ENCODE peak calls at places on chromosomes 11 and 22, in four cellular contexts. One of them, this sample, is unnamed.

GRCh38 chr11:58726594-58727414 is 4.9 kb downstream of the GLYAT start:
- DNase-seq in MM.1S: no peak
- DNase-seq in HL-60: peak
- DNase-seq in neural progenitor cell: no peak
- DNase-seq in this sample: no peak

GRCh38 chr11:124745270-124745834 is 5.6 kb downstream of the NRGN start:
- DNase-seq in MM.1S: no peak
- DNase-seq in HL-60: no peak
- DNase-seq in neural progenitor cell: peak
- DNase-seq in this sample: no peak

GRCh38 chr11:67082071-67082791 is 25.6 kb downstream of the RHOD start:
- DNase-seq in MM.1S: peak
- DNase-seq in HL-60: no peak
- DNase-seq in neural progenitor cell: peak
- DNase-seq in this sample: no peak

GRCh38 chr22:50049299-50050195 is 8.6 kb downstream of the TTLL8 start:
- DNase-seq in MM.1S: no peak
- DNase-seq in HL-60: no peak
- DNase-seq in neural progenitor cell: no peak
- DNase-seq in this sample: no peak

GRCh38 chr22:33811686-33812085 is 108.6 kb downstream of the LARGE1 start:
- DNase-seq in MM.1S: no peak
- DNase-seq in HL-60: no peak
- DNase-seq in neural progenitor cell: peak
- DNase-seq in this sample: no peak

GRCh38 chr11:67998150-67999045 is 5.5 kb downstream of the UNC93B1 start:
- DNase-seq in MM.1S: no peak
- DNase-seq in HL-60: peak
- DNase-seq in neural progenitor cell: no peak
- DNase-seq in this sample: no peak

GRCh38 chr11:35549787-35550186 is 24.4 kb upstream of the PAMR1 start:
- DNase-seq in MM.1S: no peak
- DNase-seq in HL-60: no peak
- DNase-seq in neural progenitor cell: peak
- DNase-seq in this sample: no peak

GRCh38 chr11:95148421-95148820 is 58.8 kb downstream of the ENDOD1 start:
- DNase-seq in MM.1S: no peak
- DNase-seq in HL-60: no peak
- DNase-seq in neural progenitor cell: no peak
- DNase-seq in this sample: no peak

GRCh38 chr11:415640-416041 is 842 bp upstream of the SIGIRR start:
- DNase-seq in MM.1S: no peak
- DNase-seq in HL-60: no peak
- DNase-seq in neural progenitor cell: no peak
- DNase-seq in this sample: no peak

GRCh38 chr22:39176067-39176621 is 23.7 kb upstream of the CBX7 start:
- DNase-seq in MM.1S: no peak
- DNase-seq in HL-60: no peak
- DNase-seq in neural progenitor cell: peak
- DNase-seq in this sample: no peak

GRCh38 chr11:17462940-17463339 is 13.7 kb downstream of the ABCC8 start:
- DNase-seq in MM.1S: no peak
- DNase-seq in HL-60: no peak
- DNase-seq in neural progenitor cell: no peak
- DNase-seq in this sample: no peak

GRCh38 chr11:62544521-62545436 is 1.8 kb downstream of the AHNAK start:
- DNase-seq in MM.1S: no peak
- DNase-seq in HL-60: peak
- DNase-seq in neural progenitor cell: peak
- DNase-seq in this sample: no peak

GRCh38 chr11:69817265-69818236 is 1.7 kb downstream of the FGF3 start:
- DNase-seq in MM.1S: no peak
- DNase-seq in HL-60: no peak
- DNase-seq in neural progenitor cell: peak
- DNase-seq in this sample: no peak

GRCh38 chr22:25690798-25691197 is 51.2 kb upstream of the MYO18B start:
- DNase-seq in MM.1S: no peak
- DNase-seq in HL-60: no peak
- DNase-seq in neural progenitor cell: no peak
- DNase-seq in this sample: no peak

GRCh38 chr22:33467067-33467466 is 408.9 kb upstream of the SYN3 start:
- DNase-seq in MM.1S: no peak
- DNase-seq in HL-60: no peak
- DNase-seq in neural progenitor cell: no peak
- DNase-seq in this sample: no peak

GRCh38 chr11:69245491-69246345 is 48.2 kb upstream of the MYEOV start:
- DNase-seq in MM.1S: no peak
- DNase-seq in HL-60: no peak
- DNase-seq in neural progenitor cell: no peak
- DNase-seq in this sample: no peak

GRCh38 chr11:67422894-67423293 is 5.4 kb upstream of the RPS6KB2 start:
- DNase-seq in MM.1S: no peak
- DNase-seq in HL-60: no peak
- DNase-seq in neural progenitor cell: no peak
- DNase-seq in this sample: no peak

GRCh38 chr11:114019574-114019973 is 39.9 kb upstream of the ZBTB16 start:
- DNase-seq in MM.1S: no peak
- DNase-seq in HL-60: no peak
- DNase-seq in neural progenitor cell: no peak
- DNase-seq in this sample: no peak

GRCh38 chr11:16896716-16897115 is 117.5 kb downstream of the PLEKHA7 start:
- DNase-seq in MM.1S: no peak
- DNase-seq in HL-60: no peak
- DNase-seq in neural progenitor cell: no peak
- DNase-seq in this sample: no peak

GRCh38 chr22:33569547-33569946 is 350.7 kb downstream of the LARGE1 start:
- DNase-seq in MM.1S: no peak
- DNase-seq in HL-60: no peak
- DNase-seq in neural progenitor cell: no peak
- DNase-seq in this sample: no peak

GRCh38 chr11:94650756-94651155 is 83.6 kb downstream of the PIWIL4 start:
- DNase-seq in MM.1S: no peak
- DNase-seq in HL-60: peak
- DNase-seq in neural progenitor cell: no peak
- DNase-seq in this sample: no peak

GRCh38 chr22:41021655-41022454 is 70.5 kb upstream of the EP300 start:
- DNase-seq in MM.1S: peak
- DNase-seq in HL-60: peak
- DNase-seq in neural progenitor cell: peak
- DNase-seq in this sample: peak

GRCh38 chr22:42922374-42923177 is 65.5 kb upstream of the ARFGAP3 start:
- DNase-seq in MM.1S: no peak
- DNase-seq in HL-60: peak
- DNase-seq in neural progenitor cell: no peak
- DNase-seq in this sample: no peak

GRCh38 chr11:115872418-115872817 is 368.2 kb upstream of the CADM1 start:
- DNase-seq in MM.1S: no peak
- DNase-seq in HL-60: peak
- DNase-seq in neural progenitor cell: no peak
- DNase-seq in this sample: no peak

GRCh38 chr11:8288824-8289223 is 25.1 kb upstream of the LMO1 start:
- DNase-seq in MM.1S: no peak
- DNase-seq in HL-60: no peak
- DNase-seq in neural progenitor cell: peak
- DNase-seq in this sample: no peak

DNA sequence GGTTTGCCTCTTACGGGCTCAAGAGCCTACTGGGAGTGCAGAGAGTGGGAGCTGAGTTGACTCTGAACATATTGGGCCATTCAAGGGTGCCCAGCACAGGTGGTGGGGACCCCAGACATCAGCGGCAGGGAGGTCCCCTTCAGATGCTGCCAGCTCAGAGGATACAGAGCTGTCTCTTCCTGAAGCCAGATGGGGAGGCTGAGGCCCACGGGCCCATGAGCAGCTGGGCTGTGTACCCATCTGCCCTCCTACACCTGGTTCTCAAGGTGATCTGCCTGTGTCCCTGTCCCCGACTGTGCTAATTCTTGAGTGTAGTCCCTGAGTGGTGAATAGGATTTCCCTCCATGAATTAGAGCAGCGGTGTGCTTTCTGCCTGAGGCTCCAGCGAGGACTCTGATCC is 76.3 kb downstream of the MICAL2 start:
- DNase-seq in MM.1S: no peak
- DNase-seq in HL-60: no peak
- DNase-seq in neural progenitor cell: no peak
- DNase-seq in this sample: no peak
- H3K27ac ChIP-seq in MM.1S: no peak
- H3K27ac ChIP-seq in HL-60: no peak
- H3K27ac ChIP-seq in neural progenitor cell: no peak
- H3K27ac ChIP-seq in this sample: no peak

GRCh38 chr11:60945295-60945667 is 6.7 kb downstream of the SLC15A3 start:
- DNase-seq in MM.1S: no peak
- DNase-seq in HL-60: no peak
- DNase-seq in neural progenitor cell: no peak
- DNase-seq in this sample: no peak

GRCh38 chr11:60942970-60943565 is 8.9 kb downstream of the SLC15A3 start:
- DNase-seq in MM.1S: no peak
- DNase-seq in HL-60: no peak
- DNase-seq in neural progenitor cell: no peak
- DNase-seq in this sample: no peak

GRCh38 chr11:60946601-60947265 is 5.2 kb downstream of the SLC15A3 start:
- DNase-seq in MM.1S: no peak
- DNase-seq in HL-60: no peak
- DNase-seq in neural progenitor cell: no peak
- DNase-seq in this sample: no peak

GRCh38 chr11:60942207-60942606 is 9.8 kb downstream of the SLC15A3 start:
- DNase-seq in MM.1S: no peak
- DNase-seq in HL-60: no peak
- DNase-seq in neural progenitor cell: no peak
- DNase-seq in this sample: no peak

DNA sequence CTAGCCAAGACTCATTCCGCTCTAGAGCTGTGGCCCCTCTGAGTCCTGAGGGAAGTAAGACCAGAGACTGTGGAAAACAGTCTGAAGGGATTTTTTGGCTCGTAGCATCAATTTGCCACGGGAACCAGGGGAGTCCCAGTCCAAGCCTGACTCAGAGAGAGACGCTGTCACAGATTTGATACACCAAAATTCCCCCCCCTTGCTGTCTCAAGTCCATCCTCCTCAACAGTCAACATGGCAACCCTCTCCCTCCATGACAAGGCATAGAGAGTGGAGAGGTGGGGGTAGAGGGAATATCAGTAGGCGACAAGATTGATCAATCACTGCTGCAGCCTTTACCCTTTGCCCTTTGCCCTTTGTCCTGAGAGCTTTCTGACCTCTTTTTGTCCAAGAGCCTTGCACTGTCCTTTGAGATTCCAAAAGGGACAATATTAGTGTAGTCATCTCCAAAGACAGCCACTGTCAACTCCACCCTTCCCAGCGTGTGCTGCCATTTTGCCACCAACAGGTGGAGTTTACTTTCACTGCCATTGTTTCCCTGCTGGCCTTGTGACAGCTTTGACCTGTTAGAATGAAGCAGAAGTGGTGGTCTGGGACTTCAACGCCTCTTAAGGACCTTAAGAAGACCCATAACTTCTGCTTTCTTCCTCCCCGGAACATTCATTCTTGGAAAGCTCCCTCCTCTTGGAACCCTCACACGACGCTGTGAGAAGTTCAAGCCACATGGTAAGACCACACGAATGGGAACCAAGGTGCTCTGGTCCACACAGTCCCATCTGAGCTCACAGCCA is 7.3 kb downstream of the SLC15A3 start:
- DNase-seq in MM.1S: peak
- DNase-seq in HL-60: peak
- DNase-seq in neural progenitor cell: no peak
- DNase-seq in this sample: no peak
- TF ChIP-seq CTCF in MM.1S: peak
- TF ChIP-seq CTCF in HL-60: peak
- TF ChIP-seq CTCF in neural progenitor cell: peak
- TF ChIP-seq CTCF in this sample: peak

DNA sequence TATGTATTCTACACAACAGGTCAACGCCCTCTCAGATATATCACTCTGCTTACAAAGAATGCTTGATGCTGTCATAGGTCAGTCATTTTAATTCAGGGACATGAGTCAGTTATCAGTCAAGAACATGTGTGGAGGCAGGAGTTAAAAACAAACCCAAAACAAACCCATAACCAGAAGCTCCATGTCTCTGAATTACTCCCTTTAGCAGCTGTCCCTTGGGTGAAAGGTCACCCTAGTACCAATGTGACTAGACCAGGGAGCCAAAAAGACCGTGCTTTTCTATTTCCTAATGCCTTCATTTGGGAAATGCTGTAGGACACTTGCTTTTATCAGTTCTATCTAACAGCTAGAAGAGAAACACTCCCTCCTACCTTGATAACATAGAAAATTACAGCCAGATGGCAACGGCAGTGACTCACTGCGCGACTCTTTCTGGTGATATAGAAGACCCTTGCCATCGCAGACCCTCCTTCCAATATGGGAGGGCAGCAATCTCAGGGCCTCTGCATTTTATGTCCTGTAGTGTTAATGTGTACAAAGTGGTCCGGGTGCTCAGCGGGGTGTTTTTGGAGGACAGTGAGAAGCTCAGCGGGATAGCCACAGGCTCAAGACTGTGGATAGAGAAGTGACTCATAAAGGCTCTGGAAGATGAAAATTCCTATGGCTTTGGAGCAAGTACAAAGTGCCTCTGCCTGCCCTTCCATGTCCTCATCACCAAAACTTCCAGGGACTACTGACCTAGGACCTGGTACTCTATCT is 24.8 kb downstream of the APOL5 start:
- DNase-seq in MM.1S: no peak
- DNase-seq in HL-60: no peak
- DNase-seq in neural progenitor cell: no peak
- DNase-seq in this sample: no peak
- H3K27ac ChIP-seq in MM.1S: no peak
- H3K27ac ChIP-seq in HL-60: no peak
- H3K27ac ChIP-seq in neural progenitor cell: no peak
- H3K27ac ChIP-seq in this sample: no peak

GRCh38 chr11:131684111-131685060 is 314.0 kb downstream of the NTM start:
- DNase-seq in MM.1S: no peak
- DNase-seq in HL-60: no peak
- DNase-seq in neural progenitor cell: no peak
- DNase-seq in this sample: no peak

GRCh38 chr11:131685906-131686305 is 315.5 kb downstream of the NTM start:
- DNase-seq in MM.1S: no peak
- DNase-seq in HL-60: no peak
- DNase-seq in neural progenitor cell: no peak
- DNase-seq in this sample: no peak

GRCh38 chr11:131683666-131684065 is 313.3 kb downstream of the NTM start:
- DNase-seq in MM.1S: no peak
- DNase-seq in HL-60: no peak
- DNase-seq in neural progenitor cell: no peak
- DNase-seq in this sample: no peak

GRCh38 chr11:131686836-131687235 is 316.4 kb downstream of the NTM start:
- DNase-seq in MM.1S: no peak
- DNase-seq in HL-60: no peak
- DNase-seq in neural progenitor cell: no peak
- DNase-seq in this sample: no peak

DNA sequence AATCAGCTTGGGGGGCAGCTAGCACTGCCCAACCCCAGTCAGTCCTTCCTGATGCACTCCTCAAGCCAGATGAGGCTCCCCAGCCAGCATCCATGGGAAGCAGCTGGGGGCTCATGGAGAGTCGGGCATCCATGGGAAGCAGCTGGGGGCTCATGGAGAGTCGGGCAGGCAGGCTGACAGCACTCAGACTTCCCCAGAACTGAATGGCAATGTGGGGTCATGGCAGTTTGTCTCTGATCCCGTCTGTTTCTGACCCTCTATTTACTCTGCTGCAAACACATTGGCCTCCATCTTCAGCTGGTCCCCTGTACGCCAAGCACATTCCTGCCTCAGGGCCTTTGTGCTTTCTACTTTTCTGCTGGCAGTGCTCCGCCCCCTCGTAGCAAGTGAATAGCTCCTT is 314.8 kb downstream of the NTM start:
- DNase-seq in MM.1S: no peak
- DNase-seq in HL-60: no peak
- DNase-seq in neural progenitor cell: no peak
- DNase-seq in this sample: no peak
- TF ChIP-seq CTCF in MM.1S: no peak
- TF ChIP-seq CTCF in HL-60: no peak
- TF ChIP-seq CTCF in neural progenitor cell: no peak
- TF ChIP-seq CTCF in this sample: no peak